ENCODE peak calls at places on chromosome 15, in five cellular contexts. N, Q, Z, U and A are unnamed samples.

GRCh38 chr15:51203797-51204196 is 109.1 kb upstream of the TNFAIP8L3 start:
- DNase-seq in N (no peak), Q (no peak), Z (peak), U (peak), A (no peak)

GRCh38 chr15:98878172-98878571 is 129.4 kb downstream of the PGPEP1L start:
- DNase-seq in N (no peak), Q (no peak), Z (no peak), U (no peak), A (no peak)

GRCh38 chr15:84740691-84741090 is 7.7 kb upstream of the ZNF592 start:
- DNase-seq in N (no peak), Q (no peak), Z (no peak), U (no peak), A (no peak)

GRCh38 chr15:93173369-93173768 is 84.4 kb upstream of the RGMA start:
- DNase-seq in N (no peak), Q (no peak), Z (no peak), U (peak), A (no peak)

GRCh38 chr15:40936709-40937666 is 7.8 kb downstream of the DLL4 start:
- DNase-seq in N (peak), Q (peak), Z (no peak), U (no peak), A (no peak)

GRCh38 chr15:42919308-42919707 is 1.3 kb downstream of the TTBK2 start:
- DNase-seq in N (peak), Q (no peak), Z (no peak), U (no peak), A (no peak)

GRCh38 chr15:37138586-37138985 is 38.2 kb upstream of the MEIS2 start:
- DNase-seq in N (no peak), Q (no peak), Z (no peak), U (no peak), A (no peak)

GRCh38 chr15:57114070-57114469 is 195.6 kb downstream of the TCF12 start:
- DNase-seq in N (no peak), Q (no peak), Z (no peak), U (no peak), A (no peak)

GRCh38 chr15:74906193-74906449 is 530 bp downstream of the FAM219B start:
- DNase-seq in N (peak), Q (peak), Z (no peak), U (no peak), A (peak)

GRCh38 chr15:39115379-39116057 is 465.4 kb upstream of the THBS1 start:
- DNase-seq in N (no peak), Q (no peak), Z (no peak), U (no peak), A (no peak)

GRCh38 chr15:24054547-24055245 is 367.6 kb upstream of the NDN start:
- DNase-seq in N (no peak), Q (no peak), Z (no peak), U (no peak), A (no peak)

GRCh38 chr15:81781316-81781868 is 264.4 kb downstream of the MEX3B start:
- DNase-seq in N (no peak), Q (no peak), Z (no peak), U (no peak), A (no peak)

GRCh38 chr15:70227122-70227521 is 129.4 kb upstream of the TLE3 start:
- DNase-seq in N (no peak), Q (no peak), Z (no peak), U (no peak), A (no peak)

GRCh38 chr15:67066041-67067021 is 929 bp downstream of the SMAD3 start:
- DNase-seq in N (peak), Q (peak), Z (no peak), U (no peak), A (peak)

GRCh38 chr15:40097096-40097967 is 11.3 kb downstream of the BMF start:
- DNase-seq in N (peak), Q (no peak), Z (no peak), U (no peak), A (no peak)

GRCh38 chr15:49675051-49675450 is 54.2 kb downstream of the DTWD1 start:
- DNase-seq in N (no peak), Q (no peak), Z (peak), U (peak), A (no peak)

GRCh38 chr15:87604857-87605446 is 651.6 kb downstream of the NTRK3 start:
- DNase-seq in N (peak), Q (peak), Z (no peak), U (peak), A (no peak)

GRCh38 chr15:71079208-71080044 is 35.8 kb upstream of the THSD4 start:
- DNase-seq in N (peak), Q (no peak), Z (no peak), U (peak), A (no peak)

GRCh38 chr15:93974804-93975481 is 256.4 kb upstream of the MCTP2 start:
- DNase-seq in N (no peak), Q (no peak), Z (peak), U (peak), A (no peak)

GRCh38 chr15:26635105-26635504 is 137.8 kb downstream of the GABRB3 start:
- DNase-seq in N (no peak), Q (no peak), Z (no peak), U (peak), A (no peak)
- TF ChIP-seq CTCF in N (no peak), Q (no peak), Z (no peak), U (no peak), A (no peak)

GRCh38 chr15:78925956-78926743 is 18.7 kb downstream of the CTSH start:
- DNase-seq in N (no peak), Q (no peak), Z (no peak), U (no peak), A (no peak)
- TF ChIP-seq CTCF in N (no peak), Q (peak), Z (no peak), U (no peak), A (no peak)

DNA sequence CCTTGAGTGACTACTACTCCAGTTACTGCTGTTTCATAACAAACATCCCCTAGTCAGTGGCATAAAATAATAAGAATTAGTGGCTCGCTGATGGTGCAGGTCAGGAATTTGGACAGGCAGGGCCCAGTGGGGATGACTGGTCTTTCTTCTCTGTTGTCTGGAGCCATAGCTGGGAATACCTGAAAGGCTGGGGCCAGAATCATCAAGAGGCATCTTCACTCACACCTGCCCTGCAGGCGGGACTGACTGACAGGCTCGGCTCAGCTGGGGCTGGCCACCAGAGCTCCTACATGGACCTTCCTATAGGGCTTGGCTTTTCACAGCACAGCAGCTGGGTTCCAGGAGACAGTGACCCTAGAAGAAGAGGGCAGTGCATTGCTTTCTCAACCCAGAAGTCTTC is 148.8 kb upstream of the ATP10A start:
- DNase-seq in N (no peak), Q (no peak), Z (no peak), U (no peak), A (no peak)
- TF ChIP-seq CTCF in N (no peak), Q (no peak), Z (no peak), U (no peak), A (no peak)

GRCh38 chr15:79349526-79349925 is 38.6 kb downstream of the TMED3 start:
- DNase-seq in N (no peak), Q (no peak), Z (no peak), U (no peak), A (no peak)
- TF ChIP-seq CTCF in N (no peak), Q (no peak), Z (no peak), U (no peak), A (no peak)

GRCh38 chr15:68627476-68627875 is 48.7 kb downstream of the CORO2B start:
- DNase-seq in N (no peak), Q (no peak), Z (no peak), U (no peak), A (no peak)
- TF ChIP-seq CTCF in N (no peak), Q (no peak), Z (no peak), U (no peak), A (no peak)

DNA sequence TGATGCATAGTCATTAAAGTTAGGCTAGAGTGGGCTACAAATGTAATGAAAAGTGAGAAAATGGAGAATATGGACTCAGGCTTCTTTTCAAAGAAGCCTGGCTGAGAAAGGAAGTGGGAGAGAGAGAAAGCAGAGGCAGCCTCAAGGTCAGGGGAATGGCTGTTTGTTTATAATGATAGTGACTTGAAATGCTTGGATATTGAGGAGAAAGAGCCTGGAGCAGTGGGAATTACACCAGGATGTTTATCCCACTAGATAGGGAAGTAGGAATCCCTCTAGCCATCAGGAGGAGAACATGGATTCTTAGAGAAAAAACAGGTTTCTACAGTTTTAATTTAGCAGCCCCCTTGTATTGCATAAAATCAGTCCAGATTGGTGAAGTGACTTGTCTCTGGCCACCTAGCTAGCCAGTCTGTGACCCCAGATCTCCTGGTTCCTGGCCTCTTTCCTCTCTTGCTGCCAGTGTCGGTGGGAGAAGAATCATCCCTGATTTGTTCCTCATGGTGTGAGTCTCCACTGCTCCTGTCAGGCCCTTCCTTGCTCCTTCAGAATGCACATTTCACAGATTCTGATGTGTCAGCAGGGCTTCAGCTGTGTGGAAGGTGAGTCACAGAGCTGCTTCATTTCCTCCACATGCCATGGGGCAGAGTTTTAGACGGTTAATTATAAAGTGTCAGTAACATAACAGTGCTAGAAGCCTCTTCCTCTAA is 32.9 kb downstream of the SEMA6D start:
- DNase-seq in N (no peak), Q (no peak), Z (peak), U (no peak), A (no peak)
- TF ChIP-seq CTCF in N (no peak), Q (no peak), Z (no peak), U (no peak), A (no peak)

DNA sequence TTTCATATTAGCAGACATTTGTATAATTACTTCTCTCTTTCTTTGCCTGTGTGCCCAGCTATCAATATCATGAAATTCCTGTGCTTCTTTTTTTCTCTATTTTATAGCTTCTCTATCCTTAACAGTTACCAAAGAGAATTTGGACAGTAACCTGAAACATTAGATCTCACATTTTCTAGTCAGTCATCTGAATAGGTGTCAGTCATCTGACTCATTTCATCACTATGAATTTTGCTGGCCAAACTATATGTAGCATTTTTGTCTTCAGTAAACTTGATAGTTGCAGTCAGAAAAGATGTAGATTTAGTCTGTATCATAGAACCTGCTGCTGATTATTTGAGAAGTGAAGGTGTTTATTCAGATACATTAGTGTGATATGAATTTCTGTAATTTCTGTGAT is 52.6 kb downstream of the HMG20A start:
- DNase-seq in N (no peak), Q (no peak), Z (no peak), U (no peak), A (no peak)
- TF ChIP-seq CTCF in N (no peak), Q (no peak), Z (no peak), U (no peak), A (no peak)